ENCODE peak calls at places on chromosome 4, in eight cellular contexts. T is HTR-8/SVneo; U is fibroblast of lung; K is stimulated activated CD4-positive, alpha-beta T cell treated with anti-CD3 and anti-CD28 coated beads, TNF-alpha, amount 100 ng/mL, for 48 hours; L is SHP77 treated with DMSO at 0.1 percent for 48 hours; J is neuronal stem cell; G is occipital lobe; V is upper lobe of right lung. E is an unnamed sample.

GRCh38 chr4:137267024-137267423 is 265.3 kb downstream of the PCDH18 start:
- DNase-seq in T (no peak), U (peak; percentile 36), K (no peak), L (no peak), J (no peak), G (no peak), V (no peak), E (no peak)

GRCh38 chr4:4675636-4676035 is 133.8 kb upstream of the STX18 start:
- DNase-seq in T (no peak), U (no peak), K (no peak), L (no peak), J (no peak), G (no peak), V (no peak), E (no peak)

GRCh38 chr4:93897559-93897958 is 69.0 kb downstream of the ATOH1 start:
- DNase-seq in T (peak; percentile 0), U (no peak), K (no peak), L (no peak), J (no peak), G (no peak), V (no peak), E (no peak)

GRCh38 chr4:140996757-140997156 is 136.5 kb downstream of the RNF150 start:
- DNase-seq in T (peak; percentile 12), U (peak; percentile 44), K (no peak), L (no peak), J (no peak), G (no peak), V (no peak), E (no peak)

GRCh38 chr4:22514431-22514830 is 1.4 kb downstream of the ADGRA3 start:
- DNase-seq in T (no peak), U (peak; percentile 72), K (no peak), L (no peak), J (no peak), G (no peak), V (no peak), E (no peak)

GRCh38 chr4:116839826-116840225 is 245.6 kb downstream of the TRAM1L1 start:
- DNase-seq in T (no peak), U (no peak), K (no peak), L (no peak), J (no peak), G (no peak), V (no peak), E (no peak)

GRCh38 chr4:74933562-74934015 is 673 bp downstream of the PARM1 start:
- DNase-seq in T (no peak), U (peak; percentile 6), K (no peak), L (no peak), J (no peak), G (peak; percentile 19), V (peak; percentile 67), E (no peak)

GRCh38 chr4:184361443-184361842 is 112.9 kb downstream of the IRF2 start:
- DNase-seq in T (no peak), U (peak; percentile 55), K (no peak), L (no peak), J (no peak), G (no peak), V (no peak), E (no peak)

GRCh38 chr4:90137545-90137944 is 10.4 kb downstream of the CCSER1 start:
- DNase-seq in T (no peak), U (peak; percentile 5), K (no peak), L (no peak), J (no peak), G (no peak), V (no peak), E (no peak)

GRCh38 chr4:96193061-96193460 is 353.2 kb downstream of the PDHA2 start:
- DNase-seq in T (no peak), U (no peak), K (no peak), L (no peak), J (no peak), G (no peak), V (no peak), E (no peak)

GRCh38 chr4:95050980-95051688 is 293.4 kb downstream of the BMPR1B start:
- DNase-seq in T (no peak), U (no peak), K (no peak), L (no peak), J (peak; percentile 45), G (no peak), V (no peak), E (no peak)

E was measured in CD8-positive, alpha-beta memory T cell.